ENCODE peak calls at places on chromosomes 11 and 22, in five cellular contexts. T is nephron progenitor cell, I is psoas muscle, M is dorsolateral prefrontal cortex, C is RWPE2. J is an unnamed sample.

GRCh38 chr11:46391578-46392420 is at the start of gene CHRM4:
- DNase-seq in T (peak), I (no peak), M (no peak), C (no peak), J (no peak)

GRCh38 chr22:17727244-17727892 is 46.9 kb downstream of the BID start:
- DNase-seq in T (no peak), I (no peak), M (no peak), C (no peak), J (no peak)

GRCh38 chr22:22374163-22374562 is 129.6 kb downstream of the VPREB1 start:
- DNase-seq in T (no peak), I (no peak), M (no peak), C (no peak), J (no peak)

GRCh38 chr22:44269757-44270555 is 42.8 kb downstream of the SHISAL1 start:
- DNase-seq in T (no peak), I (no peak), M (no peak), C (no peak), J (peak)

GRCh38 chr11:118886681-118887111 is 3.0 kb downstream of the CXCR5 start:
- DNase-seq in T (no peak), I (no peak), M (no peak), C (no peak), J (no peak)

GRCh38 chr11:1644601-1645356 is 15.2 kb downstream of the KRTAP5-5 start:
- DNase-seq in T (no peak), I (no peak), M (no peak), C (no peak), J (peak)

GRCh38 chr22:37259540-37260029 is 15.5 kb upstream of the RAC2 start:
- DNase-seq in T (peak), I (no peak), M (no peak), C (peak), J (peak)

GRCh38 chr22:26986051-26986881 is 328.9 kb downstream of the MIAT start:
- DNase-seq in T (no peak), I (no peak), M (no peak), C (no peak), J (no peak)

GRCh38 chr22:23064381-23065068 is 5.8 kb upstream of the GNAZ start:
- DNase-seq in T (no peak), I (no peak), M (peak), C (peak), J (peak)

GRCh38 chr22:47389201-47389600 is 626.8 kb downstream of the TBC1D22A start:
- DNase-seq in T (no peak), I (no peak), M (no peak), C (peak), J (peak)

GRCh38 chr11:2672553-2673249 is 27.1 kb downstream of the KCNQ1OT1 start:
- DNase-seq in T (no peak), I (no peak), M (no peak), C (no peak), J (peak)

GRCh38 chr22:37266581-37267127 is 15.7 kb upstream of the CYTH4 start:
- DNase-seq in T (no peak), I (no peak), M (peak), C (no peak), J (peak)

GRCh38 chr11:133887692-133888332 is 42.5 kb upstream of the SPATA19 start:
- DNase-seq in T (no peak), I (no peak), M (no peak), C (no peak), J (no peak)

GRCh38 chr11:133021503-133021902 is 510.8 kb downstream of the OPCML start:
- DNase-seq in T (no peak), I (no peak), M (no peak), C (no peak), J (no peak)

GRCh38 chr11:128551641-128552335 is 35.6 kb downstream of the ETS1 start:
- DNase-seq in T (no peak), I (no peak), M (no peak), C (no peak), J (no peak)

GRCh38 chr11:75532200-75532972 is 6.6 kb upstream of the GDPD5 start:
- DNase-seq in T (peak), I (peak), M (no peak), C (no peak), J (no peak)

GRCh38 chr11:93895106-93895862 is 44.9 kb upstream of the VSTM5 start:
- DNase-seq in T (peak), I (no peak), M (no peak), C (no peak), J (no peak)

GRCh38 chr11:65882191-65883057 is 2.8 kb downstream of the CTSW start:
- DNase-seq in T (no peak), I (no peak), M (peak), C (peak), J (peak)

GRCh38 chr22:19723990-19724827 is 870 bp downstream of the GP1BB start:
- DNase-seq in T (peak), I (no peak), M (no peak), C (no peak), J (no peak)
- TF ChIP-seq CTCF in T (no peak), I (no peak), M (no peak), C (peak), J (no peak)

DNA sequence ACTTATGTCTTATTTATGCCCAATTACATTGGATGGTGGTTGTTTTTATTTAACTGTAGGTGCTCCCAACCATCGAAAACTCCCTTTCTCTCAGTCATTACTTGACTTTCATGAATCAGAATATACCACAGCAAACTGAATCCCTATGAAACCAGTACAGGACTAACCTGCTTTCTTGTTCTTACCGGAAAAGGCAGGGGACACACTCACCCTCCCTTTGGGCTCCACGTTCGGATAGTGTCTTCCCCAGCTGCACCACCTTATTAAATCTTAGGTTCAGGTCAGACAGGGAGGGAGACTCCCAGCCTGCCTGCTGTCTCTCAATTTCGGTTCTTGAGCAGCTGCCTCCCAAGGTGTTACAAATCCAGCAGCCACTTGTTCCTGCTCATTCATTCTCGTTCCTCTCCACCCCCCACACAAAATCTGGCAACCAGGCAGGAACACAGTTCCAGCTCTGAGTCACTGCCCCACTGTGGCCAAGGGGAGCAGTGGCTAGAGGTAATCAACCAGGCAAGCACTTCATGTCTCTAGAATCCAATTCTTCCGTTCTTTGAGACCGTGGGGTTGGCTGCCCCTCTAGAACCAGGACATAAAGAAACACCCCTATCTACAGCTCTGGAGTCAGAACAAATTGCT is 133.0 kb downstream of the PLEKHA7 start:
- DNase-seq in T (peak), I (peak), M (peak), C (no peak), J (no peak)
- TF ChIP-seq CTCF in T (no peak), I (peak), M (peak), C (peak), J (peak)

DNA sequence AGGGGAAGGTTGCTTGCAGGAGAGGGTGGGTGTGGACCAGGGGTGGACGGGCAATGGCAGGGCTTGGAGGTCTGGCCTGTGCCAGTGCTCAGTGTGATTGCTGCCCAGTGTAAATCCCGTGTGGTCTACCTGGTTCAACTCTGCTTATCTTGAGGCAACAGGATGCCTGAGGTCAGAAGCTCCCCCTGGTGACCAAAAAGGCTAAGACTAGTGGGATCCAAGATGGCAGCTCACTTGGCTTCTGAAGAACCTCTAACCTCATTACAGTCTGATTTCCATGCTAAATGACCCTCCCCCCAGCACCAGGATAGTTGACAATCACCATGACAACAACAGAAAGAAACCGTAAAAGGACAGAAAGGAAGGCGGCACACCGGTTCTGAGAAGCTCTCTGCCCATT is 398.3 kb downstream of the CTTN start:
- DNase-seq in T (no peak), I (no peak), M (no peak), C (no peak), J (no peak)
- TF ChIP-seq CTCF in T (no peak), I (no peak), M (no peak), C (no peak), J (no peak)

DNA sequence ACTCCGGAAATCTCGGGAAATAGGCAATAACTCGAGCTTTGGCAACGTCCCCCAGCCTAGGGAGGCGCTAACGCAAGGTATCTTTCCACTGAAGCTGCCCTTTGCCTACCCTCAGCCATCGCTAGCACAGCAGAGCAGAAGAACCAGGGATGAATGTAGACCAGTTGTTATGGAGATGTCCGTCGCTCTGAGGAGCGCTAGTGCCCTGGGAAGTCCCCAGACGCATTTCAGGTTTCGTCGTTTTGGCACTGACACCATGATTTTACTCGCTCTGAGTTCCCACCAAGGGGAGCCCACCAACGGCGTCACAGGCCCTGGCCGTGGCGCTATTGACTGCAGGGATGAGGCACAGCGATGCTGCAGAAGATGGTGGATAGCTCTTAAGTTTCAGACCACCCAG is 22.7 kb upstream of the BDNF start:
- DNase-seq in T (peak), I (no peak), M (no peak), C (no peak), J (no peak)
- TF ChIP-seq CTCF in T (no peak), I (no peak), M (no peak), C (no peak), J (no peak)

DNA sequence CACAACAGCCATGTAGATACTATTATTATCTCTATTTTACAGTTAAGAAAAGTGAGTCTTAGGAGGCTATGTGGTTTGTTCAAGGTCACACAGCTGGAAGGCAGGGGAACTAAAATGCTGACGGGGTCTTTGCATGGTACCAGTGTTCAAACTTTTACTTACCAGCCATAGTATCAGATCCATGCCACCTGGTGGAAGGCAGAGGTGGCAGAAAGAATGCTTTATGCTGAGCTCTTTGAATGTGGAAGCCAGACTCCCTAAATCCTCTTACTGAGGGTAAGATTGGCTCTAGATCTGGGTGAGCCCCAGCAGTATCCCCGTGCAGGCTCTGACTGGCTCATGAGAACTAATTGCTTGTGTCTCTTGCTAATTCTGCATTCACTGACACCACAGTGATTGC is 54.3 kb upstream of the NAV2 start:
- DNase-seq in T (no peak), I (no peak), M (no peak), C (no peak), J (no peak)
- TF ChIP-seq CTCF in T (no peak), I (no peak), M (no peak), C (peak), J (peak)

GRCh38 chr11:61580292-61580888 is 486 bp downstream of the SYT7 start:
- DNase-seq in T (no peak), I (no peak), M (no peak), C (no peak), J (no peak)
- TF ChIP-seq CTCF in T (no peak), I (no peak), M (no peak), C (no peak), J (no peak)